ENCODE peak calls at places on chromosomes 4 and X, in five cellular contexts. U is Caki2, G is dermis blood vessel endothelial cell, Q is GM12891, Y is M059J. B is an unnamed sample.

GRCh38 chr4:55143858-55144257 is 18.5 kb upstream of the KDR start:
- DNase-seq in U (no peak), G (no peak), Q (no peak), Y (no peak), B (no peak)

GRCh38 chr4:169070895-169071218 is 60.8 kb upstream of the CBR4 start:
- DNase-seq in U (peak), G (peak), Q (no peak), Y (peak), B (no peak)

GRCh38 chr4:1809754-1810502 is 16.8 kb downstream of the FGFR3 start:
- DNase-seq in U (peak), G (peak), Q (peak), Y (peak), B (peak)

GRCh38 chr4:2448589-2448988 is 20.3 kb upstream of the RNF4 start:
- DNase-seq in U (no peak), G (no peak), Q (no peak), Y (no peak), B (no peak)

GRCh38 chr4:168645933-168646768 is 149.3 kb downstream of the PALLD start:
- DNase-seq in U (no peak), G (no peak), Q (no peak), Y (no peak), B (no peak)

GRCh38 chr4:38008493-38009120 is 48.4 kb downstream of the PTTG2 start:
- DNase-seq in U (no peak), G (no peak), Q (no peak), Y (no peak), B (no peak)

GRCh38 chrX:73828080-73828720 is 265.2 kb downstream of the CHIC1 start:
- DNase-seq in U (no peak), G (no peak), Q (no peak), Y (no peak), B (no peak)

GRCh38 chr4:170691168-170691567 is 601.4 kb upstream of the AADAT start:
- DNase-seq in U (no peak), G (no peak), Q (no peak), Y (no peak), B (no peak)

GRCh38 chrX:108199691-108200090 is 108.1 kb downstream of the ATG4A start:
- DNase-seq in U (peak), G (peak), Q (no peak), Y (peak), B (no peak)

GRCh38 chr4:187208641-187209040 is 485.0 kb upstream of the FAT1 start:
- DNase-seq in U (no peak), G (no peak), Q (no peak), Y (peak), B (no peak)

GRCh38 chr4:76738081-76738931 is 159.6 kb downstream of the SOWAHB start:
- DNase-seq in U (no peak), G (no peak), Q (no peak), Y (peak), B (peak)

GRCh38 chr4:77220841-77221613 is 64.0 kb downstream of the CCNG2 start:
- DNase-seq in U (no peak), G (no peak), Q (no peak), Y (peak), B (no peak)

GRCh38 chr4:20268028-20268427 is 16.3 kb downstream of the SLIT2 start:
- DNase-seq in U (no peak), G (no peak), Q (no peak), Y (no peak), B (no peak)

GRCh38 chr4:184163813-184164212 is 53.9 kb downstream of the ENPP6 start:
- DNase-seq in U (peak), G (peak), Q (peak), Y (peak), B (no peak)

GRCh38 chr4:111040904-111041303 is 418.0 kb upstream of the PITX2 start:
- DNase-seq in U (peak), G (no peak), Q (no peak), Y (peak), B (no peak)

GRCh38 chr4:40377462-40378385 is 42.6 kb downstream of the CHRNA9 start:
- DNase-seq in U (peak), G (no peak), Q (no peak), Y (peak), B (no peak)

GRCh38 chr4:15398001-15398400 is 29.8 kb upstream of the C1QTNF7 start:
- DNase-seq in U (no peak), G (no peak), Q (no peak), Y (peak), B (no peak)

GRCh38 chr4:38184404-38184803 is 224.2 kb downstream of the PTTG2 start:
- DNase-seq in U (no peak), G (peak), Q (no peak), Y (peak), B (no peak)

GRCh38 chrX:115562492-115562872 is 1.5 kb downstream of the PLS3 start:
- DNase-seq in U (peak), G (peak), Q (no peak), Y (peak), B (no peak)

GRCh38 chrX:17030092-17030491 is 83.6 kb downstream of the REPS2 start:
- DNase-seq in U (no peak), G (no peak), Q (no peak), Y (no peak), B (no peak)

GRCh38 chr4:124253080-124253479 is 459.5 kb downstream of the ANKRD50 start:
- DNase-seq in U (no peak), G (no peak), Q (no peak), Y (no peak), B (no peak)

GRCh38 chrX:66408507-66408906 is 230.4 kb downstream of the EDA2R start:
- DNase-seq in U (no peak), G (no peak), Q (no peak), Y (no peak), B (no peak)

GRCh38 chrX:151896734-151897474 is 15.8 kb upstream of the MAGEA4 start:
- DNase-seq in U (no peak), G (no peak), Q (no peak), Y (peak), B (no peak)

GRCh38 chrX:40449956-40450701 is 130.6 kb upstream of the ATP6AP2 start:
- DNase-seq in U (no peak), G (no peak), Q (no peak), Y (no peak), B (no peak)

GRCh38 chr4:3670521-3671519 is 95.4 kb upstream of the ADRA2C start:
- DNase-seq in U (no peak), G (no peak), Q (no peak), Y (no peak), B (no peak)

GRCh38 chr4:3250438-3250955 is 1.5 kb downstream of the MSANTD1 start:
- DNase-seq in U (no peak), G (no peak), Q (no peak), Y (no peak), B (no peak)

GRCh38 chr4:1364217-1364616 is 17.2 kb downstream of the UVSSA start:
- DNase-seq in U (no peak), G (no peak), Q (no peak), Y (no peak), B (no peak)

GRCh38 chrX:111886678-111887077 is 10.7 kb downstream of the TRPC5OS start:
- DNase-seq in U (no peak), G (no peak), Q (no peak), Y (no peak), B (no peak)

GRCh38 chr4:78661923-78662521 is 110.5 kb downstream of the ANXA3 start:
- DNase-seq in U (peak), G (peak), Q (no peak), Y (peak), B (no peak)

GRCh38 chrX:39678914-39679313 is 418.8 kb downstream of the BCOR start:
- DNase-seq in U (no peak), G (no peak), Q (no peak), Y (no peak), B (no peak)

B was measured in AG04450.